ENCODE peak calls at places on chromosome 1, in five cellular contexts. X is GM13976, L is thoracic aorta, H is sigmoid colon, N is MCF 10A. Z is an unnamed sample.

GRCh38 chr1:242427519-242427918 is 97.0 kb downstream of the PLD5 start:
- DNase-seq in X (no peak), N (no peak), L (no peak), H (no peak), Z (no peak)

GRCh38 chr1:9841460-9841859 is 17.7 kb upstream of the CLSTN1 start:
- DNase-seq in X (no peak), H (no peak), L (no peak), N (no peak), Z (no peak)

GRCh38 chr1:101769520-101769919 is 227.2 kb downstream of the OLFM3 start:
- DNase-seq in X (no peak), L (no peak), N (peak; percentile 40), H (no peak), Z (no peak)

GRCh38 chr1:53195913-53196484 is 625 bp upstream of the CPT2 start:
- DNase-seq in H (peak; percentile 57), X (no peak), L (no peak), N (no peak), Z (no peak)

GRCh38 chr1:8789314-8790214 is 27.9 kb downstream of the RERE start:
- DNase-seq in X (no peak), H (peak; percentile 35), L (no peak), N (no peak), Z (no peak)

GRCh38 chr1:18257775-18258174 is 150.2 kb downstream of the IGSF21 start:
- DNase-seq in H (no peak), N (no peak), L (no peak), X (no peak), Z (no peak)

GRCh38 chr1:2351723-2352122 is 39.6 kb downstream of the MORN1 start:
- DNase-seq in N (no peak), L (no peak), X (no peak), H (no peak), Z (no peak)

GRCh38 chr1:33396188-33397124 is 34.4 kb downstream of the PHC2 start:
- DNase-seq in N (no peak), H (no peak), X (no peak), L (no peak), Z (no peak)

GRCh38 chr1:8905582-8906191 is 27.2 kb upstream of the ENO1 start:
- DNase-seq in L (no peak), X (no peak), N (no peak), H (no peak), Z (no peak)

GRCh38 chr1:23074012-23074411 is 54.7 kb downstream of the KDM1A start:
- DNase-seq in L (no peak), N (no peak), H (no peak), X (no peak), Z (no peak)

GRCh38 chr1:202624781-202625108 is 85.5 kb downstream of the SYT2 start:
- DNase-seq in X (no peak), N (no peak), H (no peak), L (no peak), Z (peak; percentile 32)

GRCh38 chr1:10210841-10211804 is 753 bp downstream of the KIF1B start:
- DNase-seq in X (peak; percentile 56), H (peak; percentile 98), N (peak; percentile 97), L (peak; percentile 97), Z (peak; percentile 46)

GRCh38 chr1:221892301-221892830 is 150.5 kb upstream of the DUSP10 start:
- DNase-seq in L (no peak), X (no peak), N (no peak), H (no peak), Z (no peak)

GRCh38 chr1:24980836-24981631 is 51.0 kb upstream of the RUNX3 start:
- DNase-seq in H (no peak), X (no peak), L (no peak), N (peak; percentile 59), Z (no peak)

GRCh38 chr1:29860681-29861080 is 624.4 kb downstream of the PTPRU start:
- DNase-seq in X (no peak), H (no peak), N (no peak), L (no peak), Z (no peak)

GRCh38 chr1:79792212-79792575 is 785.7 kb upstream of the ADGRL4 start:
- DNase-seq in L (no peak), N (no peak), H (no peak), X (no peak), Z (no peak)

GRCh38 chr1:221093903-221094865 is 214.9 kb downstream of the HLX start:
- DNase-seq in H (no peak), X (no peak), N (no peak), L (no peak), Z (no peak)

DNA sequence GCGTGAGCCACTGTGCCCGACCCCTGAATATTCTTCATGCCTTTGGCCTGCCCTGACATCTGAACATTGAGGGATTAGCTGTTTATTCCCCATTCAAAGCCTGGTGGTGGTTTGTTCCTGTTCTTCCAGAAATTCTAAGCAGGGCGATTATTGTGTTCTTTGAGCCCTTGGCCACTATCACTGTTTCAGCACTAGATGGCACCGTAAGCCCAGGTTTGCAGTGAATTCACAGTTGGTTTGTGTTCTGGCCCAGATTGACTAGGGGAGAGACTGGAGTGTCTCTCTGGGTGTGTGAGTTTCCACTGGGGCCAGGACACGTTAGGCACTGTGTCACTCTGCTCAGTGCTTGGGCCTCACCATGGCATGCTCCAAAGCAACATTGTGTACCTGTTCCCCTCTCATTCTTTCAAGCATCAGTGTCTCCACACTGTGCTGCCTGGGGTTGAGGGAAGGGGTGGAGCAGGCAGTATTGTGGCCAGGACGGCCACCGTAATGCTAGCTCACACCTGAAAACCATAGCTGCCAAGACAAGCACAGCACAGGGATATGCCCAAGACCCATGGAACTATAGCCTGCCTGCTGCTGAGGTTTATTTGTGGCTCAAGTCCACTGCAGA is 52.7 kb downstream of the PKN2 start:
- DNase-seq in L (no peak), N (peak; percentile 60), X (no peak), H (no peak), Z (no peak)
- TF ChIP-seq CTCF in L (no peak), N (peak; percentile 83), X (peak; percentile 11), H (no peak), Z (peak; percentile 25)

DNA sequence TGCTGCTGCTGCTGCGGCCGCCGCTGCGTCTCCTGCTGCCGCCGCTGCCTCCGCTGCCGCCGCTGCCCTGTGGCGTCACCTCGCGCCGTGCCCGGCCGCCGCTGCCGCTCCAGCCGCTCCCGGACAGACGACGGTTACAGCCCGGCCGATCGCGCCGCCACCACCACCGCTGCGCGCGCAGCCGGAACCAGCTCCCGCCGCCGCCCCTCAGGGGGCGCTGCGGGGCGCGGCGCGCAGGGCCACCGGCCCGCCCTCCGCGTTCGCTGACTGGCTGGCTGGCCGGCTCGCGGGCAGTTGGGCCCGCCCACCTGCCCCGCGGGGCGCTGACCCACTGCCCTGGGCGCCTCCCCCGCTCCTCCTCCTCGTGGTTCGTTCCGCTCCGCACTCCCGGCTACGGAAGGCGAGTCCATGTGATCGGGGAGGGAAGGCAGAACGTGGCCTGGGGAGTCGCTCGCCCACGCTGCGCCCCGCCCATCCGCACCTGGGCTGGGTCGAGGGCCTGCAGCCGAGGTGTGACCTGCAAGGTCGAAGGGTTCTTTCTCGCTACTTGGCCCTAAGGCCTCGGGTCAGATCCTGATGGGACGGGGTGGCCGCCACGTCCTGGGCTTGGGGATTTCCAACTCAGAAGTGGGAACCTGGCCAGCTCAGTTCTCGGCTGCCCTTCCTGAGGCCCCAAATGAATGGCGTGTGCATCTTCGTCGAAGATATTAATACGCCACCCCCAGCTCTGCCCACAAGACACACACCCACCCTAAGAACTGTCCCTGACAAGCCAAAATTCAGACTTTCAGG is at the start of gene PTP4A2:
- DNase-seq in H (peak; percentile 97), L (peak; percentile 70), X (peak; percentile 96), N (peak; percentile 97), Z (peak; percentile 95)
- TF ChIP-seq CTCF in H (no peak), L (no peak), X (peak; percentile 80), N (peak; percentile 35), Z (peak; percentile 80)

GRCh38 chr1:50750021-50750619 is 209.9 kb downstream of the FAF1 start:
- DNase-seq in X (no peak), N (peak; percentile 47), H (no peak), L (no peak), Z (no peak)
- TF ChIP-seq CTCF in X (peak; percentile 5), N (peak; percentile 40), H (no peak), L (peak; percentile 30), Z (peak; percentile 15)

DNA sequence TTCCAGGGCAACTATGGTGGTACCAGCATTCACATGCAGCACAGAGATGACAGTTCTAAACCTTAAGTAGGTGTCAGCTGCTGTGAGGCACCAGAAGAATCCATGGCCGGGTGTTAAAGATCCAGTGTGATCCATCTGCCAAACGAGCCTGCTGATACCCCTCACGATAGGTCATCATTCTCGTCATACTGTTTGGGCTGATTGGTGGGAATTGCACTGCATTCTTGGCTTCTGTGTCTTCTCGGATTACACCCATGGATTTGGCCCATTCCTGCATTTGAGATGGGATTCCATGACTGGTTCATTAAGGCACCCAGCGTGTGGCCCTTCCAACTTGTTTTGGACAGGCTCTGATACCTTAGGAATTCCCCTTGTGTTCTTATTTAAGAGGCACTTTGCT is 55.2 kb downstream of the ST6GALNAC3 start:
- DNase-seq in X (no peak), L (no peak), N (no peak), H (no peak), Z (no peak)
- TF ChIP-seq CTCF in X (no peak), L (no peak), N (no peak), H (no peak), Z (no peak)